ENCODE peak calls at places on chromosomes 1 and 21, in five cellular contexts. N is psoas muscle, Z is left lung, R is dorsolateral prefrontal cortex, M is RWPE1. K is an unnamed sample.

GRCh38 chr1:201465698-201466290 is 3.2 kb downstream of the PHLDA3 start:
- DNase-seq in N (no peak), Z (no peak), R (peak; percentile 26), M (no peak), K (peak; percentile 49)

GRCh38 chr1:91273875-91274274 is 130.8 kb downstream of the HFM1 start:
- DNase-seq in N (no peak), Z (no peak), R (no peak), M (no peak), K (no peak)

GRCh38 chr1:228765543-228765942 is 30.3 kb downstream of the RHOU start:
- DNase-seq in N (no peak), Z (no peak), R (no peak), M (no peak), K (peak; percentile 82)

GRCh38 chr1:5983361-5984103 is 8.7 kb downstream of the NPHP4 start:
- DNase-seq in N (no peak), Z (no peak), R (no peak), M (peak; percentile 35), K (no peak)

GRCh38 chr1:199821029-199821779 is 206.3 kb upstream of the NR5A2 start:
- DNase-seq in N (no peak), Z (peak; percentile 44), R (no peak), M (no peak), K (no peak)

GRCh38 chr1:108079550-108079949 is 114.6 kb upstream of the VAV3 start:
- DNase-seq in N (no peak), Z (no peak), R (no peak), M (no peak), K (peak; percentile 90)

GRCh38 chr1:145926706-145927072 is 595 bp downstream of the RBM8A start:
- DNase-seq in N (no peak), Z (no peak), R (no peak), M (no peak), K (no peak)

GRCh38 chr1:243247901-243248300 is 7.2 kb downstream of the CEP170 start:
- DNase-seq in N (no peak), Z (no peak), R (no peak), M (no peak), K (no peak)

GRCh38 chr1:246528933-246529731 is 22.1 kb upstream of the SMYD3 start:
- DNase-seq in N (no peak), Z (no peak), R (no peak), M (no peak), K (no peak)

GRCh38 chr1:168112673-168113305 is 23.9 kb downstream of the GPR161 start:
- DNase-seq in N (no peak), Z (peak; percentile 63), R (no peak), M (peak; percentile 96), K (no peak)

GRCh38 chr1:108817016-108817415 is 39.9 kb downstream of the AKNAD1 start:
- DNase-seq in N (no peak), Z (peak; percentile 75), R (no peak), M (no peak), K (no peak)

GRCh38 chr1:168755800-168756418 is 26.9 kb upstream of the DPT start:
- DNase-seq in N (no peak), Z (no peak), R (no peak), M (no peak), K (no peak)

GRCh38 chr1:227299238-227299637 is 19.1 kb downstream of the CDC42BPA start:
- DNase-seq in N (no peak), Z (no peak), R (no peak), M (no peak), K (no peak)

GRCh38 chr21:44537930-44538911 is 1.8 kb downstream of the KRTAP10-1 start:
- DNase-seq in N (no peak), Z (no peak), R (peak; percentile 18), M (no peak), K (peak; percentile 64)

GRCh38 chr1:182175340-182176068 is 114.0 kb upstream of the ZNF648 start:
- DNase-seq in N (no peak), Z (no peak), R (no peak), M (peak; percentile 54), K (no peak)

GRCh38 chr1:222892137-222892763 is 77.4 kb downstream of the DISP1 start:
- DNase-seq in N (no peak), Z (no peak), R (no peak), M (no peak), K (no peak)

GRCh38 chr1:1305300-1306069 is 2.2 kb downstream of the ACAP3 start:
- DNase-seq in N (peak; percentile 80), Z (peak; percentile 72), R (no peak), M (peak; percentile 85), K (peak; percentile 90)

GRCh38 chr1:203346060-203346754 is 4.7 kb downstream of the FMOD start:
- DNase-seq in N (no peak), Z (no peak), R (no peak), M (no peak), K (no peak)

GRCh38 chr1:3543076-3544049 is 67.9 kb downstream of the MEGF6 start:
- DNase-seq in N (peak; percentile 70), Z (no peak), R (no peak), M (peak; percentile 87), K (no peak)

GRCh38 chr1:53740621-53741105 is 1.7 kb upstream of the GLIS1 start:
- DNase-seq in N (no peak), Z (no peak), R (no peak), M (no peak), K (no peak)

GRCh38 chr1:169312084-169312954 is 55.3 kb downstream of the NME7 start:
- DNase-seq in N (no peak), Z (no peak), R (no peak), M (peak; percentile 73), K (no peak)

DNA sequence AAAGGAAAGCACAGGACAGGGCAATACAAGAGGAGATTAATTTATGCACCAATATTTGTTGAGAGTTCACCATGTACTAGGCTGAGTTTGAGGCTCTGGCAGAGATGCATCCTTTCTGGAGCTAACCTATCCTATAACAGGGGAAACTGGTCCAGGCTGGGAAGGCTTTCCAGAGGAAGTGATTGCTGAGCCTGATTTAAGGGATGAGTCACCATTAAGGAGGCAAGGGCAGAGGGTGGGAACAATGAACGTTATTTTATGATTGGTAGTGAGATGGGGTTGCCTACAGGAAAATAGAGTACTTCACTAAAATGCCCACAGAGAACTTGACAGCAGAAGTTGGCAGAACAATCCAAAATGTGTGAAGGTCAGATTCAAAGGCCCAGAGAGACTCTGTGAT is 141.4 kb downstream of the PLPP3 start:
- DNase-seq in N (no peak), Z (no peak), R (no peak), M (peak; percentile 10), K (no peak)
- H3K27ac ChIP-seq in N (no peak overlapping the region), Z (no peak overlapping the region), R (peak overlapping the region; percentile 69), M (no peak overlapping the region), K (no peak overlapping the region)

GRCh38 chr1:155050560-155051341 is at the start of gene ADAM15:
- DNase-seq in N (peak; percentile 88), Z (peak; percentile 89), R (peak; percentile 67), M (peak; percentile 93), K (peak; percentile 96)

GRCh38 chr1:155051342-155051776 is 243 bp downstream of the ADAM15 start:
- DNase-seq in N (no peak), Z (no peak), R (no peak), M (peak; percentile 17), K (no peak)

GRCh38 chr1:155048449-155049334 is 2.4 kb upstream of the ADAM15 start:
- DNase-seq in N (no peak), Z (no peak), R (no peak), M (no peak), K (no peak)

GRCh38 chr1:155051777-155052398 is 772 bp downstream of the ADAM15 start:
- DNase-seq in N (peak; percentile 71), Z (peak; percentile 81), R (peak; percentile 48), M (peak; percentile 69), K (peak; percentile 88)

DNA sequence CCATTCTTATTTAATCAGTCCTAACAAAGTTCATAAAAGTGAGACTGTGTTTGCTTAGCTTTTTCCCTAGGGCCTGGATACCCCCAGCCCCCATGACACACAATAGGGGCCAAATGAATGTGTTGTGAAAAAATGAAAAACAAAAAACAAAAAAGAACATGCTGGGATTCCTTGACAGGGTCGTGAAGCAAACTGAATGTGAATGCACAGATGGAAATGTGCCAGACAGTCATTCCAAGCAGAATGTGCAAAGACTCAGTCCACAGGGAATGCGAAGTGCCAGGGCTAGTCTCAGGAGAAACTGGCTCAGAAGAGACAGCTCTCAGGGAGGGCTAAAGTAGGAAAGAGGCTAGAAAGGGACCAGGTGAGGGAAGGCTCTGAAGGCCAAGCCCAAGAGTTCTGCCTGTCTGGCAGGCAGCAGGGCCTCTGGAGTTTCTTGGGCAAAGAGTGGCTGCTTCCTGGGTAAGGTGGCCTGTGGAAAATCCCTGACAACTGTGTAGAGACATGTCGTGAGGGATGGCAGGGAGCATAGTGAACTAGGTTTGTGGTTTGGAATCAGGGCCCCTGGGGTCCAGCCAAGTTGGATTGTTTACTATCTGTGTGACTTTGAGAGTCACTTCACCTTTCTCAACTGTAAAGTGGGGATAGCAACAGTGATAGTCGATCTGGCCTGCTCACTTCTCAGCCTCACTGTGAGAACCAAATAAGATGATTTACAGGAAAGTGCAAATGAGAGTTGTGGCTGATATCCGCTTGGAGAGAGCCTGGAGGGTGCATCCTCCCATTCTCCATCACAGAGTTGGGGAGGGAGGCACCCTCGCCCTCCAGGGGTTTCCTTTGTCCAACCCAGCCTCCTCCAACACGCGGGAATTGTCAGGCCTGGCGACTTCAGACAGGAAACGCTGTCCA is 1.2 kb upstream of the ADAM15 start:
- DNase-seq in N (no peak), Z (no peak), R (no peak), M (peak; percentile 53), K (no peak)
- H3K27ac ChIP-seq in N (peak overlapping the region; percentile 86), Z (peak overlapping the region; percentile 97), R (peak overlapping the region; percentile 78), M (peak overlapping the region; percentile 98), K (peak overlapping the region; percentile 90)

DNA sequence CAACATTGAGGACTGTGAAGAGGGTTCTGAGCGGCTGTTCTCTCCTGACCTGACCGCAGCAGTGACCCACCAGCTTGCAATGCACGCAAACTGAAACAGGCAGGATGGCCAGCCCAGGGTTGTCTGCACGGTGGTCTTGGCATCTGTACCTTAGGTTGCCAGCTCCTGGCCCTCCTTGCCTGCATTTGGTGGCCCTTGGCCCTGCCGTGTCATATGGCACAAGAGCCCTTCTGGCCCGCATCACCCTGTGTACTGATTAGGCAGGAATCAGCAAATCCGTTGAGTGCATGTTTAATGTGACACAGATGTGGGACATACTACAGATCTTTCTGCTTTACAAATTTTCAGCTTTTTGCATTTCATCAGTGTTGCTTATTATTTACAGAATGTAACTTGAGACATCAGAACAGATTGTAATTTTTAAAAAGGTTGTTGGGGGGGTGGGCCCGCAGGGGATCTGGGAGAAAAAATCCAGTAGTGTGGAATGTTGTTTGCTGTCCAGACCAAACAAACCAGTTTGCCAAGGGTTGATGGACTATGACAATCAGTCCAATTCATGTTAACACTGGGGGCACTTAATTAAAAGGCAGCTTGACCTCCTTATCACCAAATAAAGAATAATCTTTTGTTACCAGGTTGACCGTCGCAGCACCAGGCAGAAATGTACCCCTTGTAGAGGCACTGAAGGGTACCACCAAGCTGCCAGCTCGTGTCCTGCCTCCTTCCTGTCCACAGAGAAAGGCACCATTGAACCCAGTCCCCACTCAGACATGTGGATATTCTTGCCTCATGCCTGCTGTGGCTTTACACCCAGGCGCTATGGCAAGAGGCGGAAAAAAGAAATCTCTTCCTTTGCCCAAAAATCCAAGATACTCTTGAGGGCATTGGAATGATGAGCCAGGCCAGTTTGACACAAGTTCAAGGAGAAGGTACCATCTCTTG is 132.5 kb downstream of the DHRS3 start:
- DNase-seq in N (no peak), Z (no peak), R (no peak), M (no peak), K (no peak)
- H3K27ac ChIP-seq in N (peak overlapping the region; percentile 75), Z (peak overlapping the region; percentile 25), R (no peak overlapping the region), M (no peak overlapping the region), K (no peak overlapping the region)

DNA sequence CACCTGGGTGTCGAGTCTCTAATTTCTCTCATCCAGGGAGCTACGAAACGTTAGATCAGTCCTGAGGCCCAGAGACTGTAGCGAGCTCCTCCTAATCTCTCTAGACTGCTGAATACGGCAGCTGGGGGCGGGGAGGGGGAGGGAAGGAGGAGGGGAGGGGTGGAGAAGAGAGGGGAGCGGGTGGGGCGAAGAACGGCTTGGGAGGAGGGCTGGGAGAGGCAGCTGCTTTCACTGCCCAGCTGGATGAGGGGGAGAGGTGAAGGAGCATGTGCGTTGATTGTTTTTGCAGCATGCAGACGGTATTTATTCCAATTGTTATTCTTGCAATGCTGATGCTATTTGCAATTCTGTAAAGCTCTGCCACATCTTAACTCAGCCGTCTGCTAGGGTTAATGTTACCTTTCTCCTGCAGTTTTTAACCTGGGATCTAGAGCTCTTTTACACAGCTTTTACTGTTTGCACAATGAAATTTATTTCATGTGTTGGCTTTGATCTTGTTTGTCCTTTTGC is 790 bp downstream of the DNAJC6 start:
- DNase-seq in N (no peak), Z (no peak), R (peak; percentile 44), M (no peak), K (no peak)
- H3K27ac ChIP-seq in N (no peak overlapping the region), Z (no peak overlapping the region), R (peak overlapping the region; percentile 72), M (no peak overlapping the region), K (no peak overlapping the region)

K was measured in spleen.